ENCODE peak calls at places on chromosome 2, in five cellular contexts. One of them, this sample, is unnamed.

GRCh38 chr2:120472031-120472430 is 126.1 kb downstream of the INHBB start:
- DNase-seq in HCT116: no peak
- DNase-seq in skeletal muscle cell: no peak
- DNase-seq in naive B cell: no peak
- DNase-seq in H7: no peak
- DNase-seq in this sample: no peak

GRCh38 chr2:45300026-45300750 is 290.9 kb upstream of the SIX2 start:
- DNase-seq in HCT116: no peak
- DNase-seq in skeletal muscle cell: no peak
- DNase-seq in naive B cell: no peak
- DNase-seq in H7: no peak
- DNase-seq in this sample: no peak

GRCh38 chr2:230412846-230413245 is 3.2 kb upstream of the SP100 start:
- DNase-seq in HCT116: no peak
- DNase-seq in skeletal muscle cell: no peak
- DNase-seq in naive B cell: no peak
- DNase-seq in H7: no peak
- DNase-seq in this sample: no peak

GRCh38 chr2:128623776-128624424 is 305.2 kb upstream of the HS6ST1 start:
- DNase-seq in HCT116: no peak
- DNase-seq in skeletal muscle cell: peak; percentile 83
- DNase-seq in naive B cell: no peak
- DNase-seq in H7: no peak
- DNase-seq in this sample: no peak

GRCh38 chr2:237900891-237901831 is 41.7 kb downstream of the RAMP1 start:
- DNase-seq in HCT116: no peak
- DNase-seq in skeletal muscle cell: no peak
- DNase-seq in naive B cell: no peak
- DNase-seq in H7: no peak
- DNase-seq in this sample: no peak

GRCh38 chr2:19775838-19776237 is 125.9 kb downstream of the TTC32 start:
- DNase-seq in HCT116: no peak
- DNase-seq in skeletal muscle cell: peak; percentile 76
- DNase-seq in naive B cell: no peak
- DNase-seq in H7: no peak
- DNase-seq in this sample: no peak

GRCh38 chr2:130814931-130815680 is 21.6 kb upstream of the ARHGEF4 start:
- DNase-seq in HCT116: no peak
- DNase-seq in skeletal muscle cell: no peak
- DNase-seq in naive B cell: no peak
- DNase-seq in H7: peak; percentile 11
- DNase-seq in this sample: no peak

GRCh38 chr2:85133751-85134254 is 611 bp downstream of the TCF7L1 start:
- DNase-seq in HCT116: no peak
- DNase-seq in skeletal muscle cell: no peak
- DNase-seq in naive B cell: peak; percentile 4
- DNase-seq in H7: peak; percentile 81
- DNase-seq in this sample: peak; percentile 32

GRCh38 chr2:178530625-178531142 is 50.4 kb downstream of the PLEKHA3 start:
- DNase-seq in HCT116: no peak
- DNase-seq in skeletal muscle cell: no peak
- DNase-seq in naive B cell: peak; percentile 33
- DNase-seq in H7: no peak
- DNase-seq in this sample: peak; percentile 28

GRCh38 chr2:206423147-206423546 is 20.2 kb upstream of the ADAM23 start:
- DNase-seq in HCT116: peak; percentile 36
- DNase-seq in skeletal muscle cell: no peak
- DNase-seq in naive B cell: no peak
- DNase-seq in H7: peak; percentile 52
- DNase-seq in this sample: no peak

GRCh38 chr2:222592176-222592575 is 63.7 kb downstream of the FARSB start:
- DNase-seq in HCT116: no peak
- DNase-seq in skeletal muscle cell: no peak
- DNase-seq in naive B cell: no peak
- DNase-seq in H7: no peak
- DNase-seq in this sample: no peak

GRCh38 chr2:98761267-98761781 is 30.4 kb upstream of the MGAT4A start:
- DNase-seq in HCT116: no peak
- DNase-seq in skeletal muscle cell: no peak
- DNase-seq in naive B cell: no peak
- DNase-seq in H7: no peak
- DNase-seq in this sample: peak; percentile 84

GRCh38 chr2:86283461-86284030 is 53.9 kb downstream of the REEP1 start:
- DNase-seq in HCT116: no peak
- DNase-seq in skeletal muscle cell: no peak
- DNase-seq in naive B cell: no peak
- DNase-seq in H7: no peak
- DNase-seq in this sample: no peak

GRCh38 chr2:142989276-142990204 is 112.1 kb downstream of the KYNU start:
- DNase-seq in HCT116: peak; percentile 24
- DNase-seq in skeletal muscle cell: no peak
- DNase-seq in naive B cell: peak; percentile 6
- DNase-seq in H7: no peak
- DNase-seq in this sample: no peak

GRCh38 chr2:28678944-28679343 is 72.7 kb upstream of the PPP1CB start:
- DNase-seq in HCT116: no peak
- DNase-seq in skeletal muscle cell: no peak
- DNase-seq in naive B cell: no peak
- DNase-seq in H7: no peak
- DNase-seq in this sample: no peak

GRCh38 chr2:234565842-234566619 is 69.2 kb upstream of the ARL4C start:
- DNase-seq in HCT116: no peak
- DNase-seq in skeletal muscle cell: no peak
- DNase-seq in naive B cell: no peak
- DNase-seq in H7: no peak
- DNase-seq in this sample: no peak

GRCh38 chr2:178233428-178233827 is 39.1 kb downstream of the OSBPL6 start:
- DNase-seq in HCT116: no peak
- DNase-seq in skeletal muscle cell: no peak
- DNase-seq in naive B cell: no peak
- DNase-seq in H7: no peak
- DNase-seq in this sample: no peak

GRCh38 chr2:188085421-188085820 is 206.3 kb upstream of the GULP1 start:
- DNase-seq in HCT116: no peak
- DNase-seq in skeletal muscle cell: no peak
- DNase-seq in naive B cell: no peak
- DNase-seq in H7: no peak
- DNase-seq in this sample: no peak

GRCh38 chr2:205052781-205053180 is 507.5 kb downstream of the PARD3B start:
- DNase-seq in HCT116: no peak
- DNase-seq in skeletal muscle cell: no peak
- DNase-seq in naive B cell: no peak
- DNase-seq in H7: no peak
- DNase-seq in this sample: no peak

GRCh38 chr2:120820263-120820884 is 84.7 kb downstream of the GLI2 start:
- DNase-seq in HCT116: no peak
- DNase-seq in skeletal muscle cell: peak; percentile 66
- DNase-seq in naive B cell: no peak
- DNase-seq in H7: peak; percentile 75
- DNase-seq in this sample: no peak

GRCh38 chr2:23160006-23160405 is 225.0 kb upstream of the KLHL29 start:
- DNase-seq in HCT116: no peak
- DNase-seq in skeletal muscle cell: no peak
- DNase-seq in naive B cell: no peak
- DNase-seq in H7: no peak
- DNase-seq in this sample: no peak

GRCh38 chr2:171991027-171991426 is 8.7 kb upstream of the METAP1D start:
- DNase-seq in HCT116: no peak
- DNase-seq in skeletal muscle cell: no peak
- DNase-seq in naive B cell: no peak
- DNase-seq in H7: no peak
- DNase-seq in this sample: no peak

GRCh38 chr2:178256382-178257053 is 62.2 kb downstream of the OSBPL6 start:
- DNase-seq in HCT116: no peak
- DNase-seq in skeletal muscle cell: no peak
- DNase-seq in naive B cell: no peak
- DNase-seq in H7: peak; percentile 9
- DNase-seq in this sample: no peak

GRCh38 chr2:52036036-52036435 is 1004.1 kb upstream of the NRXN1 start:
- DNase-seq in HCT116: no peak
- DNase-seq in skeletal muscle cell: peak; percentile 16
- DNase-seq in naive B cell: no peak
- DNase-seq in H7: no peak
- DNase-seq in this sample: no peak

GRCh38 chr2:132747046-132747445 is 77.0 kb upstream of the LYPD1 start:
- DNase-seq in HCT116: no peak
- DNase-seq in skeletal muscle cell: no peak
- DNase-seq in naive B cell: no peak
- DNase-seq in H7: no peak
- DNase-seq in this sample: no peak

GRCh38 chr2:113240915-113241911 is 37.5 kb downstream of the PAX8 start:
- DNase-seq in HCT116: peak; percentile 97
- DNase-seq in skeletal muscle cell: peak; percentile 100
- DNase-seq in naive B cell: no peak
- DNase-seq in H7: no peak
- DNase-seq in this sample: peak; percentile 40

GRCh38 chr2:11387100-11387390 is 42.6 kb upstream of the ROCK2 start:
- DNase-seq in HCT116: no peak
- DNase-seq in skeletal muscle cell: no peak
- DNase-seq in naive B cell: no peak
- DNase-seq in H7: no peak
- DNase-seq in this sample: no peak

GRCh38 chr2:26901326-26902183 is 53.6 kb downstream of the DPYSL5 start:
- DNase-seq in HCT116: no peak
- DNase-seq in skeletal muscle cell: no peak
- DNase-seq in naive B cell: no peak
- DNase-seq in H7: peak; percentile 77
- DNase-seq in this sample: peak; percentile 45